ENCODE peak calls at places on chromosomes 7 and 10, in nine cellular contexts. J is lung; R is activated naive CD4-positive, alpha-beta T cell; L is RWPE1; D is NCI-H526 treated with DMSO at 0.1 percent for 48 hours; B is NCI-H524 treated with DMSO at 0.1 percent for 48 hours; V is WTC11; S is psoas muscle; W is lung microvascular endothelial cell. C is an unnamed sample.

GRCh38 chr7:108592633-108593277 is 23.1 kb downstream of the DNAJB9 start:
- DNase-seq in J (no peak), R (no peak), L (peak), D (peak), B (peak), V (no peak), S (no peak), W (peak), C (no peak)

GRCh38 chr7:134795231-134795630 is 15.8 kb downstream of the CALD1 start:
- DNase-seq in J (no peak), R (no peak), L (no peak), D (no peak), B (no peak), V (no peak), S (no peak), W (no peak), C (no peak)

GRCh38 chr7:152120776-152121175 is 95.3 kb downstream of the GALNT11 start:
- DNase-seq in J (no peak), R (no peak), L (no peak), D (no peak), B (no peak), V (no peak), S (no peak), W (no peak), C (no peak)

GRCh38 chr10:76037531-76037930 is 606.1 kb downstream of the LRMDA start:
- DNase-seq in J (no peak), R (no peak), L (no peak), D (no peak), B (no peak), V (no peak), S (no peak), W (no peak), C (no peak)

GRCh38 chr10:47243791-47244190 is 56.2 kb upstream of the GDF10 start:
- DNase-seq in J (no peak), R (no peak), L (no peak), D (no peak), B (no peak), V (no peak), S (peak), W (no peak), C (no peak)

GRCh38 chr10:119667562-119668328 is 16.6 kb downstream of the BAG3 start:
- DNase-seq in J (peak), R (no peak), L (peak), D (no peak), B (no peak), V (no peak), S (peak), W (no peak), C (peak)

GRCh38 chr7:132738254-132738653 is 162.0 kb upstream of the PLXNA4 start:
- DNase-seq in J (no peak), R (no peak), L (peak), D (no peak), B (no peak), V (no peak), S (no peak), W (no peak), C (no peak)

GRCh38 chr10:35212856-35213255 is 86.2 kb downstream of the CREM start:
- DNase-seq in J (no peak), R (no peak), L (no peak), D (no peak), B (no peak), V (no peak), S (no peak), W (no peak), C (no peak)

GRCh38 chr7:80665526-80665925 is 27.1 kb downstream of the CD36 start:
- DNase-seq in J (no peak), R (no peak), L (no peak), D (no peak), B (no peak), V (no peak), S (no peak), W (no peak), C (no peak)

GRCh38 chr10:46308666-46309450 is 22.1 kb downstream of the ANTXRL start:
- DNase-seq in J (no peak), R (no peak), L (no peak), D (no peak), B (no peak), V (no peak), S (no peak), W (peak), C (no peak)

GRCh38 chr10:86661161-86662025 is 6.9 kb upstream of the LDB3 start:
- DNase-seq in J (no peak), R (no peak), L (peak), D (no peak), B (no peak), V (peak), S (peak), W (no peak), C (no peak)

GRCh38 chr7:34430456-34430855 is 227.6 kb upstream of the NPSR1 start:
- DNase-seq in J (no peak), R (no peak), L (peak), D (no peak), B (no peak), V (peak), S (no peak), W (peak), C (no peak)